ENCODE peak calls at places on chromosomes 12 and 14, in seven cellular contexts. E is naive thymus-derived CD4-positive, alpha-beta T cell; X is cardiac muscle cell; J is psoas muscle; P is CD8-positive, alpha-beta memory T cell; Y is transverse colon; T is IMR-90. H is an unnamed sample.

GRCh38 chr12:70910666-70911065 is 9.9 kb downstream of the PTPRR start:
- DNase-seq in E (no peak), X (no peak), J (no peak), P (no peak), Y (no peak), T (no peak), H (no peak)

GRCh38 chr14:23141706-23142467 is 22.8 kb upstream of the CEBPE start:
- DNase-seq in E (no peak), X (no peak), J (peak), P (no peak), Y (peak), T (peak), H (no peak)

GRCh38 chr14:74959596-74960180 is 4.3 kb upstream of the PGF start:
- DNase-seq in E (no peak), X (no peak), J (peak), P (no peak), Y (no peak), T (no peak), H (no peak)

GRCh38 chr12:129208566-129208965 is 355.3 kb downstream of the GLT1D1 start:
- DNase-seq in E (no peak), X (no peak), J (no peak), P (no peak), Y (no peak), T (no peak), H (no peak)

GRCh38 chr14:24232645-24233537 is at the start of gene GMPR2:
- DNase-seq in E (peak), X (no peak), J (no peak), P (no peak), Y (no peak), T (no peak), H (no peak)

GRCh38 chr14:60349663-60350365 is 100.8 kb downstream of the PPM1A start:
- DNase-seq in E (no peak), X (peak), J (no peak), P (no peak), Y (peak), T (peak), H (peak)

GRCh38 chr12:89479982-89480381 is 44.6 kb downstream of the GALNT4 start:
- DNase-seq in E (no peak), X (no peak), J (no peak), P (no peak), Y (no peak), T (no peak), H (no peak)

GRCh38 chr12:45730842-45731336 is 1.4 kb downstream of the ARID2 start:
- DNase-seq in E (no peak), X (peak), J (no peak), P (peak), Y (no peak), T (peak), H (no peak)

GRCh38 chr14:105449276-105450122 is 25.1 kb upstream of the CRIP2 start:
- DNase-seq in E (no peak), X (no peak), J (peak), P (no peak), Y (no peak), T (no peak), H (no peak)

GRCh38 chr14:103545915-103546650 is 16.4 kb downstream of the BAG5 start:
- DNase-seq in E (no peak), X (no peak), J (no peak), P (no peak), Y (peak), T (no peak), H (no peak)

GRCh38 chr14:50910495-50911420 is 33.5 kb downstream of the PYGL start:
- DNase-seq in E (no peak), X (no peak), J (no peak), P (no peak), Y (no peak), T (no peak), H (no peak)

GRCh38 chr14:33679025-33679424 is 271.8 kb downstream of the EGLN3 start:
- DNase-seq in E (no peak), X (no peak), J (no peak), P (no peak), Y (no peak), T (no peak), H (no peak)

DNA sequence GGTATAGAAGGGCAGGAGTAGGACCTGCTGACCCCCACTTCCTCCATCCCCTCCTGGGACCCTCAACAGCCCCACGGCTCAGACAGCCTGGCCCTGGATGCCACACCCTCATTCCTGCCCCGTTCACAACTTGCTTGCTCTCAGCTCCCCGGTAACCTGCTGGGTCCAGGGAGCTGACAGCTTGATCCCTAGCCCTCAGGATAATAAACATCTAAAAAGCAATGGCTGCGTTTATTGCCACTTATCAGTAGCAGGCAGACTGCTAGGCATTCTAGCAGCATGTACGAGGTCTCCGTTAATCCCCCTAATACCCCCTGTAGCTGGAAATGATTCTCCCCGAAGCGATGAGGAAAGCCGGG is 24.3 kb upstream of the RPLP0 start:
- DNase-seq in E (no peak), X (no peak), J (no peak), P (no peak), Y (peak), T (no peak), H (peak)
- H3K4me3 ChIP-seq in E (no peak), X (no peak), J (no peak), P (peak), Y (peak), T (no peak), H (no peak)

DNA sequence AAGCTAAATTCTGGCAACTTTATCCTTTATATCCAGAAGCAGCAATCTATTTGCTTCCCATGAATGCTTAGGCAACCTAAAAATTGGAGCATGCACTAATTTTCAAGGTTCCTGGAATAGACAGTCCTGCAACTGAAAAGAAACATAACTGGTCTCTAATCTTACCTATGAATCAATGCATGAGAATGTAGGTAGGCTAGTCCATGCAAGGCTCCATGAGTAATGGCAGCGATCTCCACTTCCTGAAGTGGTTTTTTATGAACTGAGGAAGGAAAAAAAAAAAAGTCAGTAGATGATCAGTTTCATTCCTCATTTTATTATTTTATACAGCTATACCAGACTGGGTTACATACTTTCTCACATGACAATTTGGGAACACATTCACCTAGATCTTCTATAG is 102.0 kb downstream of the PEBP1 start:
- DNase-seq in E (no peak), X (no peak), J (no peak), P (no peak), Y (no peak), T (peak), H (no peak)
- H3K27ac ChIP-seq in E (no peak), X (no peak), J (no peak), P (no peak), Y (no peak), T (no peak), H (no peak)

GRCh38 chr12:53096761-53097160 is 706 bp upstream of the IGFBP6 start:
- DNase-seq in E (no peak), X (no peak), J (no peak), P (no peak), Y (no peak), T (no peak), H (no peak)
- H3K4me3 ChIP-seq in E (peak), X (peak), J (peak), P (no peak), Y (peak), T (peak), H (no peak)

GRCh38 chr12:118821386-118821928 is 159.9 kb upstream of the SRRM4 start:
- DNase-seq in E (no peak), X (peak), J (no peak), P (no peak), Y (no peak), T (no peak), H (no peak)

GRCh38 chr12:118813778-118814359 is 167.5 kb upstream of the SRRM4 start:
- DNase-seq in E (no peak), X (peak), J (no peak), P (no peak), Y (no peak), T (no peak), H (no peak)

GRCh38 chr12:118816296-118816695 is 165.0 kb upstream of the SRRM4 start:
- DNase-seq in E (no peak), X (no peak), J (no peak), P (no peak), Y (no peak), T (no peak), H (no peak)
- H3K27ac ChIP-seq in E (no peak), X (no peak), J (no peak), P (no peak), Y (no peak), T (no peak), H (no peak)

GRCh38 chr12:123118397-123118945 is 32.4 kb downstream of the PITPNM2 start:
- DNase-seq in E (no peak), X (no peak), J (no peak), P (no peak), Y (peak), T (peak), H (no peak)

GRCh38 chr12:123115409-123116111 is 35.3 kb downstream of the PITPNM2 start:
- DNase-seq in E (no peak), X (no peak), J (peak), P (no peak), Y (peak), T (peak), H (no peak)

GRCh38 chr12:123113038-123113437 is 37.9 kb downstream of the PITPNM2 start:
- DNase-seq in E (no peak), X (no peak), J (no peak), P (no peak), Y (no peak), T (no peak), H (no peak)

GRCh38 chr12:123111498-123112165 is 39.3 kb downstream of the PITPNM2 start:
- DNase-seq in E (no peak), X (no peak), J (no peak), P (no peak), Y (no peak), T (peak), H (no peak)

GRCh38 chr12:123114305-123115083 is 36.4 kb downstream of the PITPNM2 start:
- DNase-seq in E (no peak), X (no peak), J (no peak), P (no peak), Y (no peak), T (no peak), H (no peak)
- H3K4me3 ChIP-seq in E (no peak), X (no peak), J (no peak), P (peak), Y (no peak), T (no peak), H (no peak)

GRCh38 chr12:8941691-8942478 is 7.6 kb downstream of the M6PR start:
- DNase-seq in E (no peak), X (no peak), J (no peak), P (no peak), Y (no peak), T (no peak), H (no peak)

GRCh38 chr12:8936735-8937134 is 12.7 kb downstream of the M6PR start:
- DNase-seq in E (no peak), X (no peak), J (no peak), P (no peak), Y (no peak), T (no peak), H (no peak)
- H3K27ac ChIP-seq in E (no peak), X (no peak), J (no peak), P (no peak), Y (no peak), T (no peak), H (no peak)

GRCh38 chr14:64708148-64709004 is 4.2 kb downstream of the PLEKHG3 start:
- DNase-seq in E (no peak), X (peak), J (no peak), P (peak), Y (no peak), T (peak), H (no peak)

GRCh38 chr14:64707661-64708060 is 3.4 kb downstream of the PLEKHG3 start:
- DNase-seq in E (no peak), X (no peak), J (no peak), P (no peak), Y (peak), T (peak), H (no peak)

GRCh38 chr14:64706552-64707193 is 2.4 kb downstream of the PLEKHG3 start:
- DNase-seq in E (no peak), X (no peak), J (no peak), P (no peak), Y (no peak), T (no peak), H (no peak)

GRCh38 chr14:64711039-64711438 is 6.8 kb downstream of the PLEKHG3 start:
- DNase-seq in E (no peak), X (no peak), J (no peak), P (no peak), Y (no peak), T (no peak), H (no peak)

GRCh38 chr14:64709126-64709525 is 4.9 kb downstream of the PLEKHG3 start:
- DNase-seq in E (no peak), X (no peak), J (no peak), P (no peak), Y (no peak), T (no peak), H (no peak)
- H3K4me3 ChIP-seq in E (peak), X (no peak), J (peak), P (peak), Y (no peak), T (no peak), H (no peak)

H was measured in WERI-Rb-1.